ENCODE peak calls at places on chromosomes 4 and X, in six cellular contexts. J is endodermal cell, Z is tibial artery, A is iPS DF 6.9, S is DND-41, V is heart right ventricle. C is an unnamed sample. For H3K9me3, the result is how much of the 10 kb centered on the place peaks cover.

GRCh38 chrX:57930051-57930450 is 19.8 kb upstream of the ZXDA start:
- DNase-seq in J (no peak), Z (no peak), S (no peak), A (no peak), V (no peak), C (no peak)

GRCh38 chrX:153400146-153401132 is 711 bp downstream of the PNMA6E start:
- DNase-seq in S (peak), V (peak), Z (no peak), A (peak), J (peak), C (peak)

GRCh38 chr4:126414741-126415140 is 1100.0 kb downstream of the FAT4 start:
- DNase-seq in S (no peak), V (no peak), J (no peak), A (no peak), Z (no peak), C (no peak)

GRCh38 chr4:116860891-116861290 is 224.5 kb downstream of the TRAM1L1 start:
- DNase-seq in S (no peak), J (no peak), Z (no peak), A (no peak), V (no peak), C (no peak)

GRCh38 chrX:130118941-130119640 is 8.8 kb upstream of the ELF4 start:
- DNase-seq in V (no peak), S (no peak), A (no peak), Z (no peak), J (no peak), C (no peak)

GRCh38 chr4:25433966-25434667 is 57.1 kb downstream of the ANAPC4 start:
- DNase-seq in V (no peak), J (no peak), A (no peak), S (no peak), Z (peak), C (no peak)

GRCh38 chr4:20017439-20017838 is 234.3 kb upstream of the SLIT2 start:
- DNase-seq in Z (no peak), V (no peak), S (no peak), A (no peak), J (no peak), C (no peak)

GRCh38 chr4:123821861-123822260 is 425.3 kb downstream of the SPRY1 start:
- DNase-seq in V (no peak), S (no peak), A (no peak), J (no peak), Z (no peak), C (no peak)

GRCh38 chr4:170111100-170111499 is 21.3 kb upstream of the AADAT start:
- DNase-seq in A (no peak), J (peak), S (no peak), Z (no peak), V (no peak), C (no peak)

GRCh38 chr4:72857787-72858186 is 211.7 kb downstream of the COX18 start:
- DNase-seq in S (no peak), A (no peak), V (no peak), Z (no peak), J (no peak), C (no peak)

DNA sequence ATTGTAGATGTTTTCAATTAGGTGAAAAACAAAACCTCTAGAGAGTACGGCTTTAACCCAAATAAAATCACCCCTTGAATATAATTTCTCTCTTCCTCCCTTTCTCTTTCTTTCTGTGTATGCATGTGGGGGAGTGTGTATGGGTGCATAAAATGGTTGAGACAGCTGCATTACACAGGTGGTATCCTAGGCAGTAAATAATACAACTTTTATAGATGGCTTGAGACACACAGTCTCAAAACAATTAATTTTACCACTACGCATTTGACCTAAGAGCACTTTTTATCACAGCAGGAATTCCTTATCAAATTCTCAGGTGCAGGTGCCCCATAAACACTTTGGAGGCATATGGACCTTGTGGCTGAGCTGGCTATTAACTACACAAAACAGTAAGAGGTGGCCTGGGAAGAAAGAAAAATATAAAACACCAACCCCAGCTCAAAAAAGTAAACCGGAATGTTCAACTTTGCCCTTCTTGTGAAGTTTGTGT is 91.3 kb downstream of the RASGEF1B start:
- DNase-seq in A (no peak), Z (no peak), J (no peak), V (no peak), S (no peak), C (no peak)
- H3K27ac ChIP-seq in A (no peak), Z (no peak), J (no peak), V (no peak), S (no peak), C (no peak)

DNA sequence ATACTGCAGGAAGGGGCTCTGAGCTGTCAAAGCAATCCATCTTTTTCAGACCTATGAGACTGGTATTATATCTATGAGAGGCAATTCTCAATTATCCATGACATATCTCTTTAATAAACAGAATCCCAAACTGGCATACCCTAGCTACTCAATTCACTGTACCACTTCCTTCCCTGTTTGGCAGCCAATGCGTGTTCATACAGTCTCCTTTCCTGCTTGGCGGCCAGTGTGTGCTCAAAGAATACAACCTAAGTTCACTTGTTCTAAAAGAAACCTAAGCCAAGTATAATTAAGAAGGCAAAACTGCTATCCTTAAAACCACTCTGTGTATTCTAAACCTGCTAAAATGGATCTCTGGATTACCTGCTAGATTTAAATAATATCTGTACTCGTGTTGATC is 38.3 kb downstream of the ARHGEF9 start:
- DNase-seq in V (no peak), A (no peak), S (peak), Z (no peak), J (no peak), C (no peak)
- H3K9me3 ChIP-seq in V (under half), A (under half), S (under half), Z (under half), J (under half), C (under half)

GRCh38 chrX:40852573-40852972 is 117.2 kb upstream of the MED14 start:
- DNase-seq in J (peak), S (no peak), Z (no peak), A (no peak), V (no peak), C (no peak)
- H3K4me3 ChIP-seq in J (no peak), S (no peak), Z (no peak), A (no peak), V (no peak), C (no peak)

GRCh38 chrX:46860536-46860935 is 23.7 kb downstream of the RP2 start:
- DNase-seq in J (no peak), S (no peak), Z (no peak), V (no peak), A (no peak), C (no peak)

GRCh38 chrX:46863072-46863471 is 26.2 kb downstream of the RP2 start:
- DNase-seq in V (no peak), J (no peak), S (no peak), Z (no peak), A (no peak), C (no peak)

GRCh38 chrX:46865281-46865680 is 28.4 kb downstream of the RP2 start:
- DNase-seq in J (no peak), A (no peak), S (no peak), Z (no peak), V (no peak), C (no peak)
- H3K27ac ChIP-seq in J (no peak), A (no peak), S (no peak), Z (no peak), V (no peak), C (no peak)

GRCh38 chrX:144275826-144276225 is 392.0 kb downstream of the UBE2NL start:
- DNase-seq in Z (no peak), J (no peak), V (no peak), A (no peak), S (no peak), C (no peak)
- H3K9me3 ChIP-seq in Z (under half), J (under half), V (under half), A (under half), S (under half), C (under half)

DNA sequence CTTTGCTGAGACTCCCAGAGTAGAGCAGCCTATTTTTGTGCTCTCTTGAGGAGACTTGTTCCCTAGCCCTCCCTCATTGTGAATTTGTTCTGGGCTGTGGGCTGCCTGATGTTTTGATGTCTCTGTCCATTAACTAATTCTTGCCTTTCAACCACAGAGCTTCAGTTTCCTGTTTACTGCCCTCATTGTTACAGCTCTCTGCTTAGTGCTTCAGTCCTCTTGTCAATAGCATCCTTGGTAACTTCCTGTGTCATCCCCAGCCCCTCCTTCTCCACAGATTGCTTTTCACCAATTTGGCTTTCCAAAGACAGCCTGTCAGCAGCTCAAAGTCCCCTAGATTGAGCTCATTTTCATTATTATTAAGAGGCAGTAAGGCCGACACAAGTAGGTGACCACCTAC is 69.9 kb downstream of the COX7B2 start:
- DNase-seq in J (peak), Z (no peak), V (no peak), S (no peak), A (no peak), C (no peak)
- H3K4me3 ChIP-seq in J (no peak), Z (no peak), V (no peak), S (no peak), A (no peak), C (no peak)

DNA sequence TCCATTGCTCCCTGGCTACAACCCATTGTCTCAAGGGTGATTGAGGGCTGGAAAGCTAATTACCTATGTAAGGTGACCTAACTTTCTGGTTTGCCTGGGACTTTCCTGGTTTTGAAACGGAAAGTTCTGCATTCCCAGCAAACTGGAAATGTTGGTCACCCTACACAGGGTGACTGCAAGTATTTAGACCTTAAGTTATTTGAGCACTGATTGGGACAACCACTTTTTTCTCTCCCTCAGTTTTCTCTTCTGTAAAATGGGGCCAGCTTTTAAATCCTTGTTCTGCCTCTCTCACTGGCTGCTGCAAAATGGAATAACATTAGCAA is 23.7 kb upstream of the MSN start:
- DNase-seq in S (no peak), J (no peak), A (no peak), V (no peak), Z (no peak), C (no peak)
- H3K27ac ChIP-seq in S (no peak), J (no peak), A (no peak), V (peak), Z (peak), C (no peak)

GRCh38 chr4:79121223-79121622 is 182.0 kb upstream of the PAQR3 start:
- DNase-seq in S (no peak), A (no peak), J (no peak), V (no peak), Z (no peak), C (no peak)
- H3K9me3 ChIP-seq in S (under half), A (under half), J (under half), V (half or more), Z (under half), C (under half)

DNA sequence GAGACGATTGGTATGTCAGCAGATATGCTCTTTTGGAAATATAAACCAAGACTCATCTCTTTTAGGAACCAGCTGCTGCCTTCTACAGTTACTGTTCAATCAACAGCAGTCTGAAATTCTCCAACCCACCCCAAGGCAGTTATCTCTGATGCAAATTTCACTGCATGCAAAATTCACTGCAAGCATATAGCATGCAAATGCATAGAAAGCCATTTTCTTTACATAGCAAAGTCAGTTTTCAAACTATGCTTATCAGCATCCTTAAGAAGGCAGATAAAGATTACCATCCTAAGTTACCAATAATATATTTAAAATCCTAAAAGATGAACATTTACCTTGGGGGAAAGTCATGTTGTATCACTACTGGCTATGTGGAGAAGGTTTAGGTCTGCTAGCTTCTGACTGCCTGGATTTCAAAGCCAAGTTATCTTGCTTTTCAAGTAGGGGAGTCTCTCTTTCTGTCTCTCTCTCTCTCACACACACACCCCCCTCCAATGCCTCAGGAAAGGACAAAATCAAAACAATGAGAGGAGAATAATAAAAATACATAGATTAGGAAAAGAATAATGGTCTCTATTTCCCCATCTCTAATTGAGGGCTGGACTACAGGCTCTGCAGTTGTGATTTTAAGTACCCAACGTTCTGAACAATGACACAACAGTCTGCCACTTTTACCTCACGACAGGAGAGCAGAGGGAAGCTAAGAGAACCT is 1.5 kb downstream of the NMU start:
- DNase-seq in V (no peak), A (no peak), S (no peak), J (no peak), Z (no peak), C (no peak)
- H3K4me3 ChIP-seq in V (no peak), A (no peak), S (no peak), J (peak), Z (no peak), C (no peak)